ENCODE peak calls at places on chromosomes 2 and 18, in six cellular contexts. One of them, this sample, is unnamed.
A peak's percentile ranks its signal among the peaks of the same experiment; 100 is the strongest.

GRCh38 chr2:25098558-25099486 is 56.9 kb downstream of the EFR3B start:
- DNase-seq in fibroblast of gingiva: no peak
- DNase-seq in body of pancreas: peak; percentile 21
- DNase-seq in stimulated activated CD4-positive, alpha-beta T cell treated with anti-CD3 and anti-CD28 coated beads, Interleukin-15, amount 100 ng/mL, for 1 hour: no peak
- DNase-seq in HT1080: peak; percentile 38
- DNase-seq in mammary epithelial cell: no peak
- DNase-seq in this sample: no peak

GRCh38 chr2:47301277-47301618 is 101.7 kb upstream of the MSH2 start:
- DNase-seq in HT1080: no peak
- DNase-seq in stimulated activated CD4-positive, alpha-beta T cell treated with anti-CD3 and anti-CD28 coated beads, Interleukin-15, amount 100 ng/mL, for 1 hour: no peak
- DNase-seq in fibroblast of gingiva: no peak
- DNase-seq in mammary epithelial cell: no peak
- DNase-seq in body of pancreas: no peak
- DNase-seq in this sample: no peak

GRCh38 chr18:32831781-32832180 is 59.0 kb upstream of the KLHL14 start:
- DNase-seq in fibroblast of gingiva: no peak
- DNase-seq in mammary epithelial cell: peak; percentile 1
- DNase-seq in HT1080: no peak
- DNase-seq in body of pancreas: no peak
- DNase-seq in stimulated activated CD4-positive, alpha-beta T cell treated with anti-CD3 and anti-CD28 coated beads, Interleukin-15, amount 100 ng/mL, for 1 hour: no peak
- DNase-seq in this sample: no peak

GRCh38 chr2:108786008-108786353 is 590 bp upstream of the CCDC138 start:
- DNase-seq in mammary epithelial cell: no peak
- DNase-seq in body of pancreas: no peak
- DNase-seq in HT1080: no peak
- DNase-seq in fibroblast of gingiva: no peak
- DNase-seq in stimulated activated CD4-positive, alpha-beta T cell treated with anti-CD3 and anti-CD28 coated beads, Interleukin-15, amount 100 ng/mL, for 1 hour: no peak
- DNase-seq in this sample: no peak

GRCh38 chr18:48993586-48993985 is 42.8 kb upstream of the SMAD7 start:
- DNase-seq in body of pancreas: no peak
- DNase-seq in mammary epithelial cell: peak; percentile 69
- DNase-seq in fibroblast of gingiva: no peak
- DNase-seq in HT1080: peak; percentile 21
- DNase-seq in stimulated activated CD4-positive, alpha-beta T cell treated with anti-CD3 and anti-CD28 coated beads, Interleukin-15, amount 100 ng/mL, for 1 hour: no peak
- DNase-seq in this sample: no peak

GRCh38 chr18:64409511-64409910 is 260.6 kb upstream of the LINC00305 start:
- DNase-seq in fibroblast of gingiva: no peak
- DNase-seq in stimulated activated CD4-positive, alpha-beta T cell treated with anti-CD3 and anti-CD28 coated beads, Interleukin-15, amount 100 ng/mL, for 1 hour: no peak
- DNase-seq in mammary epithelial cell: no peak
- DNase-seq in body of pancreas: peak; percentile 22
- DNase-seq in HT1080: peak; percentile 8
- DNase-seq in this sample: peak; percentile 28

GRCh38 chr2:35873921-35874320 is 481.7 kb upstream of the CRIM1 start:
- DNase-seq in stimulated activated CD4-positive, alpha-beta T cell treated with anti-CD3 and anti-CD28 coated beads, Interleukin-15, amount 100 ng/mL, for 1 hour: no peak
- DNase-seq in mammary epithelial cell: no peak
- DNase-seq in HT1080: no peak
- DNase-seq in fibroblast of gingiva: no peak
- DNase-seq in body of pancreas: no peak
- DNase-seq in this sample: no peak

GRCh38 chr2:113757059-113757657 is 716 bp upstream of the SLC35F5 start:
- DNase-seq in body of pancreas: peak; percentile 15
- DNase-seq in fibroblast of gingiva: no peak
- DNase-seq in mammary epithelial cell: no peak
- DNase-seq in HT1080: no peak
- DNase-seq in stimulated activated CD4-positive, alpha-beta T cell treated with anti-CD3 and anti-CD28 coated beads, Interleukin-15, amount 100 ng/mL, for 1 hour: no peak
- DNase-seq in this sample: no peak

GRCh38 chr2:16614314-16614860 is 51.2 kb downstream of the CYRIA start:
- DNase-seq in stimulated activated CD4-positive, alpha-beta T cell treated with anti-CD3 and anti-CD28 coated beads, Interleukin-15, amount 100 ng/mL, for 1 hour: no peak
- DNase-seq in fibroblast of gingiva: no peak
- DNase-seq in HT1080: no peak
- DNase-seq in mammary epithelial cell: no peak
- DNase-seq in body of pancreas: no peak
- DNase-seq in this sample: no peak

GRCh38 chr2:45280801-45281200 is 271.5 kb upstream of the SIX2 start:
- DNase-seq in mammary epithelial cell: no peak
- DNase-seq in stimulated activated CD4-positive, alpha-beta T cell treated with anti-CD3 and anti-CD28 coated beads, Interleukin-15, amount 100 ng/mL, for 1 hour: no peak
- DNase-seq in fibroblast of gingiva: no peak
- DNase-seq in HT1080: no peak
- DNase-seq in body of pancreas: no peak
- DNase-seq in this sample: no peak

GRCh38 chr2:97688062-97688827 is 18.7 kb downstream of the C2orf92 start:
- DNase-seq in HT1080: peak; percentile 33
- DNase-seq in stimulated activated CD4-positive, alpha-beta T cell treated with anti-CD3 and anti-CD28 coated beads, Interleukin-15, amount 100 ng/mL, for 1 hour: no peak
- DNase-seq in body of pancreas: no peak
- DNase-seq in fibroblast of gingiva: no peak
- DNase-seq in mammary epithelial cell: peak; percentile 39
- DNase-seq in this sample: no peak

GRCh38 chr2:240966906-240967680 is 31.3 kb upstream of the SNED1 start:
- DNase-seq in body of pancreas: no peak
- DNase-seq in HT1080: no peak
- DNase-seq in stimulated activated CD4-positive, alpha-beta T cell treated with anti-CD3 and anti-CD28 coated beads, Interleukin-15, amount 100 ng/mL, for 1 hour: no peak
- DNase-seq in fibroblast of gingiva: no peak
- DNase-seq in mammary epithelial cell: no peak
- DNase-seq in this sample: no peak

GRCh38 chr18:53411511-53411910 is 813.0 kb downstream of the MBD2 start:
- DNase-seq in body of pancreas: no peak
- DNase-seq in fibroblast of gingiva: no peak
- DNase-seq in HT1080: no peak
- DNase-seq in stimulated activated CD4-positive, alpha-beta T cell treated with anti-CD3 and anti-CD28 coated beads, Interleukin-15, amount 100 ng/mL, for 1 hour: no peak
- DNase-seq in mammary epithelial cell: no peak
- DNase-seq in this sample: no peak

GRCh38 chr18:499351-500229 is 911 bp downstream of the COLEC12 start:
- DNase-seq in mammary epithelial cell: peak; percentile 27
- DNase-seq in HT1080: peak; percentile 27
- DNase-seq in stimulated activated CD4-positive, alpha-beta T cell treated with anti-CD3 and anti-CD28 coated beads, Interleukin-15, amount 100 ng/mL, for 1 hour: no peak
- DNase-seq in fibroblast of gingiva: peak; percentile 79
- DNase-seq in body of pancreas: no peak
- DNase-seq in this sample: no peak

GRCh38 chr2:223549215-223549614 is 52.9 kb downstream of the SCG2 start:
- DNase-seq in stimulated activated CD4-positive, alpha-beta T cell treated with anti-CD3 and anti-CD28 coated beads, Interleukin-15, amount 100 ng/mL, for 1 hour: no peak
- DNase-seq in body of pancreas: no peak
- DNase-seq in mammary epithelial cell: peak; percentile 97
- DNase-seq in fibroblast of gingiva: peak; percentile 86
- DNase-seq in HT1080: peak; percentile 99
- DNase-seq in this sample: no peak

GRCh38 chr2:237309416-237309815 is 104.5 kb downstream of the COL6A3 start:
- DNase-seq in fibroblast of gingiva: no peak
- DNase-seq in HT1080: no peak
- DNase-seq in body of pancreas: no peak
- DNase-seq in stimulated activated CD4-positive, alpha-beta T cell treated with anti-CD3 and anti-CD28 coated beads, Interleukin-15, amount 100 ng/mL, for 1 hour: no peak
- DNase-seq in mammary epithelial cell: no peak
- DNase-seq in this sample: no peak

GRCh38 chr2:56680971-56681631 is 497.3 kb downstream of the CCDC85A start:
- DNase-seq in stimulated activated CD4-positive, alpha-beta T cell treated with anti-CD3 and anti-CD28 coated beads, Interleukin-15, amount 100 ng/mL, for 1 hour: no peak
- DNase-seq in HT1080: peak; percentile 41
- DNase-seq in mammary epithelial cell: peak; percentile 44
- DNase-seq in fibroblast of gingiva: no peak
- DNase-seq in body of pancreas: no peak
- DNase-seq in this sample: no peak

GRCh38 chr2:239006886-239007285 is 159.0 kb downstream of the TWIST2 start:
- DNase-seq in fibroblast of gingiva: no peak
- DNase-seq in HT1080: peak; percentile 72
- DNase-seq in body of pancreas: no peak
- DNase-seq in stimulated activated CD4-positive, alpha-beta T cell treated with anti-CD3 and anti-CD28 coated beads, Interleukin-15, amount 100 ng/mL, for 1 hour: no peak
- DNase-seq in mammary epithelial cell: peak; percentile 33
- DNase-seq in this sample: no peak

GRCh38 chr2:68737717-68738116 is 3.1 kb downstream of the ARHGAP25 start:
- DNase-seq in stimulated activated CD4-positive, alpha-beta T cell treated with anti-CD3 and anti-CD28 coated beads, Interleukin-15, amount 100 ng/mL, for 1 hour: no peak
- DNase-seq in mammary epithelial cell: no peak
- DNase-seq in body of pancreas: no peak
- DNase-seq in fibroblast of gingiva: no peak
- DNase-seq in HT1080: no peak
- DNase-seq in this sample: no peak

GRCh38 chr2:33021542-33022259 is 74.9 kb downstream of the LTBP1 start:
- DNase-seq in body of pancreas: no peak
- DNase-seq in fibroblast of gingiva: peak; percentile 33
- DNase-seq in mammary epithelial cell: no peak
- DNase-seq in stimulated activated CD4-positive, alpha-beta T cell treated with anti-CD3 and anti-CD28 coated beads, Interleukin-15, amount 100 ng/mL, for 1 hour: no peak
- DNase-seq in HT1080: no peak
- DNase-seq in this sample: no peak

GRCh38 chr2:160492401-160493226 is 993 bp downstream of the RBMS1 start:
- DNase-seq in stimulated activated CD4-positive, alpha-beta T cell treated with anti-CD3 and anti-CD28 coated beads, Interleukin-15, amount 100 ng/mL, for 1 hour: peak; percentile 34
- DNase-seq in HT1080: peak; percentile 80
- DNase-seq in body of pancreas: peak; percentile 64
- DNase-seq in fibroblast of gingiva: peak; percentile 69
- DNase-seq in mammary epithelial cell: peak; percentile 67
- DNase-seq in this sample: peak; percentile 50

GRCh38 chr2:101756266-101756665 is 58.8 kb downstream of the MAP4K4 start:
- DNase-seq in body of pancreas: no peak
- DNase-seq in mammary epithelial cell: no peak
- DNase-seq in HT1080: no peak
- DNase-seq in stimulated activated CD4-positive, alpha-beta T cell treated with anti-CD3 and anti-CD28 coated beads, Interleukin-15, amount 100 ng/mL, for 1 hour: no peak
- DNase-seq in fibroblast of gingiva: no peak
- DNase-seq in this sample: no peak

GRCh38 chr2:26640781-26641564 is at the start of gene CIB4:
- DNase-seq in mammary epithelial cell: peak; percentile 82
- DNase-seq in HT1080: no peak
- DNase-seq in body of pancreas: peak; percentile 80
- DNase-seq in fibroblast of gingiva: no peak
- DNase-seq in stimulated activated CD4-positive, alpha-beta T cell treated with anti-CD3 and anti-CD28 coated beads, Interleukin-15, amount 100 ng/mL, for 1 hour: no peak
- DNase-seq in this sample: no peak

GRCh38 chr2:221513251-221513650 is 58.9 kb downstream of the EPHA4 start:
- DNase-seq in fibroblast of gingiva: no peak
- DNase-seq in stimulated activated CD4-positive, alpha-beta T cell treated with anti-CD3 and anti-CD28 coated beads, Interleukin-15, amount 100 ng/mL, for 1 hour: no peak
- DNase-seq in HT1080: no peak
- DNase-seq in mammary epithelial cell: no peak
- DNase-seq in body of pancreas: no peak
- DNase-seq in this sample: no peak

This sample was measured in GM13976.